ENCODE peak calls at places on chromosomes 1 and 21, in four cellular contexts. One of them, this sample, is unnamed.

GRCh38 chr1:30888391-30888790 is 20.2 kb downstream of the SDC3 start:
- DNase-seq in cardiac muscle cell: peak; percentile 86
- DNase-seq in heart left ventricle: peak; percentile 76
- DNase-seq in endodermal cell: no peak
- DNase-seq in this sample: peak; percentile 54

GRCh38 chr1:72284084-72284397 is 1.7 kb upstream of the NEGR1 start:
- DNase-seq in cardiac muscle cell: no peak
- DNase-seq in heart left ventricle: no peak
- DNase-seq in endodermal cell: no peak
- DNase-seq in this sample: no peak

GRCh38 chr1:119045091-119045746 is 57.1 kb upstream of the TBX15 start:
- DNase-seq in cardiac muscle cell: no peak
- DNase-seq in endodermal cell: no peak
- DNase-seq in heart left ventricle: no peak
- DNase-seq in this sample: no peak

GRCh38 chr1:172268237-172268636 is 152.2 kb upstream of the C1orf105 start:
- DNase-seq in heart left ventricle: no peak
- DNase-seq in endodermal cell: no peak
- DNase-seq in cardiac muscle cell: no peak
- DNase-seq in this sample: no peak

GRCh38 chr1:235079443-235079967 is 49.1 kb downstream of the TOMM20 start:
- DNase-seq in heart left ventricle: no peak
- DNase-seq in cardiac muscle cell: no peak
- DNase-seq in endodermal cell: peak; percentile 66
- DNase-seq in this sample: no peak

GRCh38 chr21:38323721-38324591 is 67.2 kb downstream of the KCNJ15 start:
- DNase-seq in endodermal cell: peak; percentile 58
- DNase-seq in heart left ventricle: no peak
- DNase-seq in cardiac muscle cell: peak; percentile 7
- DNase-seq in this sample: no peak

GRCh38 chr1:44609412-44609767 is 64.9 kb downstream of the TMEM53 start:
- DNase-seq in cardiac muscle cell: peak; percentile 85
- DNase-seq in endodermal cell: peak; percentile 97
- DNase-seq in heart left ventricle: peak; percentile 54
- DNase-seq in this sample: peak; percentile 59

GRCh38 chr1:204513117-204513716 is 3.0 kb upstream of the MDM4 start:
- DNase-seq in cardiac muscle cell: no peak
- DNase-seq in heart left ventricle: no peak
- DNase-seq in endodermal cell: no peak
- DNase-seq in this sample: no peak

GRCh38 chr1:201546093-201546492 is 7.2 kb downstream of the NAV1 start:
- DNase-seq in endodermal cell: peak; percentile 75
- DNase-seq in cardiac muscle cell: peak; percentile 45
- DNase-seq in heart left ventricle: no peak
- DNase-seq in this sample: no peak

GRCh38 chr1:96804649-96805048 is 83.1 kb downstream of the PTBP2 start:
- DNase-seq in heart left ventricle: no peak
- DNase-seq in endodermal cell: no peak
- DNase-seq in cardiac muscle cell: no peak
- DNase-seq in this sample: no peak

GRCh38 chr1:158149577-158150269 is 31.0 kb upstream of the CD1D start:
- DNase-seq in endodermal cell: peak; percentile 95
- DNase-seq in heart left ventricle: peak; percentile 98
- DNase-seq in cardiac muscle cell: peak; percentile 85
- DNase-seq in this sample: peak; percentile 96
- H3K4me1 ChIP-seq in endodermal cell: peaks cover 2% of the 10 kb centered on the region
- H3K4me1 ChIP-seq in heart left ventricle: peaks cover 39% of the 10 kb centered on the region
- H3K4me1 ChIP-seq in cardiac muscle cell: no peaks in the 10 kb centered on the region
- H3K4me1 ChIP-seq in this sample: peaks cover 17% of the 10 kb centered on the region

GRCh38 chr1:227916655-227917054 is 31.1 kb downstream of the WNT9A start:
- DNase-seq in heart left ventricle: no peak
- DNase-seq in cardiac muscle cell: no peak
- DNase-seq in endodermal cell: no peak
- DNase-seq in this sample: no peak
- H3K4me1 ChIP-seq in heart left ventricle: no peaks in the 10 kb centered on the region
- H3K4me1 ChIP-seq in cardiac muscle cell: no peaks in the 10 kb centered on the region
- H3K4me1 ChIP-seq in endodermal cell: peaks cover 8% of the 10 kb centered on the region
- H3K4me1 ChIP-seq in this sample: peaks cover 10% of the 10 kb centered on the region

GRCh38 chr1:161953256-161953920 is 70.3 kb downstream of the OLFML2B start:
- DNase-seq in cardiac muscle cell: no peak
- DNase-seq in endodermal cell: no peak
- DNase-seq in heart left ventricle: no peak
- DNase-seq in this sample: no peak
- H3K4me1 ChIP-seq in cardiac muscle cell: no peaks in the 10 kb centered on the region
- H3K4me1 ChIP-seq in endodermal cell: no peaks in the 10 kb centered on the region
- H3K4me1 ChIP-seq in heart left ventricle: peaks cover 24% of the 10 kb centered on the region
- H3K4me1 ChIP-seq in this sample: no peaks in the 10 kb centered on the region

DNA sequence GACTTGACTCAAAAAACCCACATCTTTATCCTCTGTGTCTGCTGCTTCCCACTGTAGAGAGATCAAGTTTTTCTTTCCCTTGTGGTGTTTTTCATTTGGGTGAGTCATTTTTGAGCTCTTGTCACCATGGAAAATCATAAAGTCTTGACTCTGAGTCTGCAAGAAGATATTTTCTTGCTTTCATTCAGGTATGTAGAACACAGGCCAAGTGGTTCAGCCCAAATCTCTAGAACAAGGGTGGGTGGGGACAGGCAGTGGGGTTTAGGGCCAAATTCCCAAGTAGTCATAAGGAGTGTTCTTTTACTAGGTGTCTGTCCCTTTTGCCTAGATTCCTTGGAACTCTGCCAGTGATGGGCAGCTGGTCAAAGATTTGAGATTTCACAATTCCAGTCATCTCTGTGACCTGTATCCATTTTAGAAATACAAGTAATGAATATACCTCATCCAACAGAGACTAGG is 21.5 kb upstream of the ARHGAP29 start:
- DNase-seq in endodermal cell: no peak
- DNase-seq in heart left ventricle: peak; percentile 66
- DNase-seq in cardiac muscle cell: no peak
- DNase-seq in this sample: no peak
- H3K4me1 ChIP-seq in endodermal cell: no peaks in the 10 kb centered on the region
- H3K4me1 ChIP-seq in heart left ventricle: peaks cover 8% of the 10 kb centered on the region
- H3K4me1 ChIP-seq in cardiac muscle cell: no peaks in the 10 kb centered on the region
- H3K4me1 ChIP-seq in this sample: no peaks in the 10 kb centered on the region

GRCh38 chr1:8883510-8883909 is 5.0 kb upstream of the ENO1 start:
- DNase-seq in heart left ventricle: no peak
- DNase-seq in cardiac muscle cell: no peak
- DNase-seq in endodermal cell: peak; percentile 86
- DNase-seq in this sample: no peak
- H3K4me1 ChIP-seq in heart left ventricle: peaks cover 7% of the 10 kb centered on the region
- H3K4me1 ChIP-seq in cardiac muscle cell: peaks cover 29% of the 10 kb centered on the region
- H3K4me1 ChIP-seq in endodermal cell: peaks cover 16% of the 10 kb centered on the region
- H3K4me1 ChIP-seq in this sample: peaks cover 41% of the 10 kb centered on the region

DNA sequence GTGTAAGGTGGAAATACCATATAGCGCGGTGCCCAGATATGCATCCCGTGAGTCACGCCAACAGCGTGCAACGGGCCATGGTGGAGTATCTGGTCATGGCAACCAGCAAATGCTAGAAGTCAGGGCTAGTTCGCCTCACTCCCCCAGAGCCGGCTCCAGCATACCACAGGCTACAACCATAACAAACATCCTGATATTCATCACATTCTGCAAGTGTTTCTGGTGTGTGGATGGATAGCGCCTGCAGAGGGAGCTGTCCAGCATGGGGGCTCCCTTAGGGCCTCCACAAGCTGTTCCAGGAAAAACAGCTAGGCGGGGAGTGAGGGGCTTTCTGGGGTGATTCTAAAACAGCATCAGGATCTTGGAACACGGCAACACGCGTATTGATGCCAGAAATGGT is 6.8 kb downstream of the C1orf198 start:
- DNase-seq in endodermal cell: peak; percentile 76
- DNase-seq in cardiac muscle cell: no peak
- DNase-seq in heart left ventricle: no peak
- DNase-seq in this sample: no peak
- H3K4me1 ChIP-seq in endodermal cell: no peaks in the 10 kb centered on the region
- H3K4me1 ChIP-seq in cardiac muscle cell: peaks cover 26% of the 10 kb centered on the region
- H3K4me1 ChIP-seq in heart left ventricle: peaks cover 99% of the 10 kb centered on the region
- H3K4me1 ChIP-seq in this sample: peaks cover 14% of the 10 kb centered on the region

GRCh38 chr1:22525211-22525610 is 38.1 kb upstream of the EPHA8 start:
- DNase-seq in endodermal cell: no peak
- DNase-seq in cardiac muscle cell: no peak
- DNase-seq in heart left ventricle: no peak
- DNase-seq in this sample: no peak
- H3K4me1 ChIP-seq in endodermal cell: peaks cover 16% of the 10 kb centered on the region
- H3K4me1 ChIP-seq in cardiac muscle cell: no peaks in the 10 kb centered on the region
- H3K4me1 ChIP-seq in heart left ventricle: peaks cover 5% of the 10 kb centered on the region
- H3K4me1 ChIP-seq in this sample: no peaks in the 10 kb centered on the region

DNA sequence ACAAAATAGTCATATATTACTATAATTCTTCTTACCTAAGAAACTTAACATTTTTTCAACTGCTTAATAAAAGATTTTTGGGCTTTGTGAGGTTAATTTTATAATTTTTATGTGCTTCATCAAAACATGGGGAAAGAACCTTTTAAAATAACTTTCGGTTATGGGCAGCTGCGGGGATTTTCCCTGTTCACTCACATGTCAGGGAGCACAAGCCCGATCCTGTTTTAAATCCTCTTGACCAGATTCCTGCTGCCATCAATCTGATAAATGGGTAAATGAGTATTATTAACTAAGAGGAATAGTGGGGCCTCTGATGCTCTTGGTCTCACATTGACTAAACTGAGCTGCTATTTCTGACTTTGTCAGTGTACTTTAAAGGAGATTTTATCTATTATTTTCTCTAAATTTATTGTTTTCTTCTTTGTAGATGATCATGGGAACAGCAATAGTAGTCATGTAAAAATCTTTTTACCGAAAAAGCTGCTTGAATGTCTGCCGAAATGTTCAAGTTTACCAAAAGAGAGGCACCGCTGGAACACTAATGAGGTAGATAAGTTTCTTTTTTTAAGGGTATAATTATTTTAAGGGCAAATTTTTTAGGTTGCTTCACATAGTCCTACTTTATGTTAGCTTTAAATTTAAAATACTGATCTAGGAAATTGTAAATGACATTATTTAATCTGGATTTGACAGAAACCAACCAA is 39.6 kb downstream of the CAMTA1 start:
- DNase-seq in endodermal cell: no peak
- DNase-seq in cardiac muscle cell: no peak
- DNase-seq in heart left ventricle: no peak
- DNase-seq in this sample: no peak
- H3K4me1 ChIP-seq in endodermal cell: no peaks in the 10 kb centered on the region
- H3K4me1 ChIP-seq in cardiac muscle cell: peaks cover 28% of the 10 kb centered on the region
- H3K4me1 ChIP-seq in heart left ventricle: peaks cover 46% of the 10 kb centered on the region
- H3K4me1 ChIP-seq in this sample: peaks cover 52% of the 10 kb centered on the region

GRCh38 chr1:6273380-6273891 is 12.5 kb upstream of the GPR153 start:
- DNase-seq in cardiac muscle cell: no peak
- DNase-seq in heart left ventricle: no peak
- DNase-seq in endodermal cell: peak; percentile 84
- DNase-seq in this sample: no peak

GRCh38 chr1:6272476-6273270 is 11.8 kb upstream of the GPR153 start:
- DNase-seq in endodermal cell: peak; percentile 72
- DNase-seq in cardiac muscle cell: no peak
- DNase-seq in heart left ventricle: no peak
- DNase-seq in this sample: no peak

GRCh38 chr1:6274102-6274501 is 13.2 kb upstream of the GPR153 start:
- DNase-seq in cardiac muscle cell: no peak
- DNase-seq in heart left ventricle: no peak
- DNase-seq in endodermal cell: no peak
- DNase-seq in this sample: no peak

GRCh38 chr1:6275826-6276764 is 15.2 kb upstream of the GPR153 start:
- DNase-seq in heart left ventricle: peak; percentile 84
- DNase-seq in cardiac muscle cell: peak; percentile 88
- DNase-seq in endodermal cell: peak; percentile 56
- DNase-seq in this sample: peak; percentile 78

DNA sequence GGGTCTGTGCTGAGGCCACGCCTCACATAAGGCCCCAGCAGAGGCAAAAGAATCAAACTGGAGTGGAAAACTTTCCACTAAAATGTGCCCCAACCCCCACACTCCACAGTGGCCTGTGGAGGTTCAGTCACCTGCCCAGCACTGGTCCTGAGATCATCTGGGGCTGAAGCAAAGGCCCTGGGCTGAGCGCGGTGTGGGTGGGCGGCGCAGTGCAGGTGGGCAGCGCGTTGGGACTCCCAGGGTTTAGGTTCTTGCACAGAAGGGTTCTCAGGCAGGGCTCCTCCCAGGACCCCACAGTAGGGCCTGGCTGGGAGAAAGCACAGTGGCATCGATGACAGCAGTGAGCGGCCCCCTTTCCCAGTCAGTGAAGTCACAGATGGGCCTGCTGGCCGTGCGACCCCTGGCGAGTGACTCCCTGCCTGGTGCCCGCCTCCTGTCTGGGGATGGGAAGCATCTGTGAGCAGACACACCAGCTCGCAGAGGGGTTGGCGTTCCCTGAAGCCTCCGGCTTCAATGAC is 13.8 kb upstream of the GPR153 start:
- DNase-seq in endodermal cell: no peak
- DNase-seq in cardiac muscle cell: no peak
- DNase-seq in heart left ventricle: no peak
- DNase-seq in this sample: no peak
- H3K4me1 ChIP-seq in endodermal cell: peaks cover 7% of the 10 kb centered on the region
- H3K4me1 ChIP-seq in cardiac muscle cell: peaks cover 35% of the 10 kb centered on the region
- H3K4me1 ChIP-seq in heart left ventricle: peaks cover 19% of the 10 kb centered on the region
- H3K4me1 ChIP-seq in this sample: peaks cover 15% of the 10 kb centered on the region